ENCODE peak calls at places on chromosomes 1 and 21, in ten cellular contexts. J is NCI-H1092 treated with DMSO at 0.1 percent for 48 hours; V is naive thymus-derived CD8-positive, alpha-beta T cell; U is D721Med; K is ovary; T is GM12864; F is HuH-7.5; D is activated T-cell treated with anti-CD3 and anti-CD28 coated beads for 1 hour; C is GM12865; R is HT1080. B is an unnamed sample.

GRCh38 chr21:45584786-45585185 is 42.5 kb upstream of the SLC19A1 start:
- DNase-seq in J (no peak), V (no peak), U (no peak), K (no peak), T (no peak), F (no peak), D (no peak), C (no peak), R (no peak), B (no peak)

GRCh38 chr1:39103321-39104157 is 77.4 kb downstream of the NDUFS5 start:
- DNase-seq in J (no peak), V (no peak), U (no peak), K (no peak), T (no peak), F (no peak), D (no peak), C (no peak), R (peak), B (no peak)

GRCh38 chr21:17602874-17603273 is 9.8 kb downstream of the BTG3 start:
- DNase-seq in J (no peak), V (no peak), U (no peak), K (no peak), T (no peak), F (no peak), D (no peak), C (no peak), R (peak), B (no peak)

GRCh38 chr1:219927298-219927955 is 930 bp downstream of the SLC30A10 start:
- DNase-seq in J (no peak), V (no peak), U (no peak), K (no peak), T (no peak), F (peak), D (no peak), C (no peak), R (no peak), B (no peak)

GRCh38 chr1:1437904-1438376 is 2.5 kb downstream of the VWA1 start:
- DNase-seq in J (no peak), V (no peak), U (peak), K (no peak), T (no peak), F (peak), D (no peak), C (no peak), R (no peak), B (no peak)

GRCh38 chr1:206581571-206581981 is 30.7 kb downstream of the EIF2D start:
- DNase-seq in J (peak), V (no peak), U (no peak), K (no peak), T (no peak), F (no peak), D (peak), C (peak), R (no peak), B (peak)

GRCh38 chr1:180693564-180694244 is 61.9 kb downstream of the XPR1 start:
- DNase-seq in J (no peak), V (no peak), U (no peak), K (no peak), T (no peak), F (no peak), D (no peak), C (no peak), R (no peak), B (no peak)

GRCh38 chr1:110212165-110213142 is 2.3 kb downstream of the KCNC4 start:
- DNase-seq in J (peak), V (peak), U (no peak), K (peak), T (no peak), F (no peak), D (no peak), C (no peak), R (no peak), B (no peak)

GRCh38 chr1:55848906-55849305 is 633.7 kb upstream of the USP24 start:
- DNase-seq in J (no peak), V (no peak), U (no peak), K (no peak), T (no peak), F (no peak), D (no peak), C (no peak), R (peak), B (no peak)

GRCh38 chr1:210123383-210123782 is 109.2 kb upstream of the SERTAD4 start:
- DNase-seq in J (no peak), V (no peak), U (no peak), K (no peak), T (no peak), F (no peak), D (no peak), C (no peak), R (no peak), B (no peak)

GRCh38 chr1:33327587-33328325 is 6.9 kb upstream of the A3GALT2 start:
- DNase-seq in J (peak), V (no peak), U (no peak), K (no peak), T (no peak), F (no peak), D (no peak), C (no peak), R (peak), B (peak)

GRCh38 chr1:190665045-190665444 is 187.4 kb upstream of the BRINP3 start:
- DNase-seq in J (no peak), V (no peak), U (no peak), K (no peak), T (no peak), F (no peak), D (no peak), C (no peak), R (no peak), B (no peak)

GRCh38 chr1:5597991-5598823 is 394.0 kb downstream of the NPHP4 start:
- DNase-seq in J (no peak), V (no peak), U (no peak), K (no peak), T (no peak), F (no peak), D (no peak), C (no peak), R (no peak), B (no peak)

GRCh38 chr1:58839871-58840835 is 56.3 kb upstream of the JUN start:
- DNase-seq in J (no peak), V (no peak), U (no peak), K (no peak), T (no peak), F (no peak), D (no peak), C (no peak), R (peak), B (no peak)

GRCh38 chr1:162389971-162390370 is 8.4 kb downstream of the C1orf226 start:
- DNase-seq in J (no peak), V (no peak), U (no peak), K (no peak), T (no peak), F (no peak), D (no peak), C (no peak), R (no peak), B (no peak)

GRCh38 chr21:25733859-25734653 is 648 bp downstream of the ATP5PF start:
- DNase-seq in J (peak), V (no peak), U (no peak), K (no peak), T (no peak), F (peak), D (peak), C (peak), R (peak), B (no peak)

B was measured in heart left ventricle.